ENCODE peak calls at places on chromosomes 5 and 9, in ten cellular contexts. T is esophagus squamous epithelium, Y is PC-3, D is fibroblast of the aortic adventitia, S is WTC11, G is endothelial cell, J is brain microvascular endothelial cell, L is mammary epithelial cell, C is endothelial cell of umbilical vein, V is lower leg skin. A is an unnamed sample.

GRCh38 chr5:120532835-120533234 is 68.7 kb downstream of the PRR16 start:
- DNase-seq in T (no peak), Y (no peak), D (no peak), S (peak; percentile 70), G (peak; percentile 53), J (no peak), L (no peak), C (no peak), V (no peak), A (no peak)

GRCh38 chr5:156331845-156332244 is 4.9 kb downstream of the SGCD start:
- DNase-seq in T (no peak), Y (no peak), D (no peak), S (no peak), G (no peak), J (no peak), L (no peak), C (no peak), V (no peak), A (no peak)

GRCh38 chr5:121797677-121798518 is 53.8 kb upstream of the FTMT start:
- DNase-seq in T (no peak), Y (no peak), D (no peak), S (no peak), G (no peak), J (no peak), L (peak; percentile 70), C (no peak), V (no peak), A (no peak)

GRCh38 chr5:160262665-160263064 is 33.4 kb downstream of the FABP6 start:
- DNase-seq in T (no peak), Y (no peak), D (peak; percentile 3), S (no peak), G (peak; percentile 34), J (peak; percentile 49), L (no peak), C (peak; percentile 78), V (no peak), A (no peak)

GRCh38 chr9:123322771-123323481 is 33.1 kb upstream of the CRB2 start:
- DNase-seq in T (no peak), Y (no peak), D (no peak), S (no peak), G (no peak), J (no peak), L (no peak), C (no peak), V (no peak), A (no peak)

GRCh38 chr5:59206132-59206581 is 623.3 kb downstream of the RAB3C start:
- DNase-seq in T (no peak), Y (peak; percentile 23), D (peak; percentile 60), S (no peak), G (no peak), J (peak; percentile 86), L (peak; percentile 46), C (peak; percentile 55), V (no peak), A (peak; percentile 81)

GRCh38 chr5:172437445-172438303 is 16.7 kb downstream of the SH3PXD2B start:
- DNase-seq in T (no peak), Y (peak; percentile 43), D (peak; percentile 82), S (no peak), G (no peak), J (peak; percentile 93), L (peak; percentile 72), C (peak; percentile 95), V (peak; percentile 95), A (peak; percentile 90)

GRCh38 chr9:131960311-131960710 is 119.4 kb downstream of the MED27 start:
- DNase-seq in T (no peak), Y (peak; percentile 47), D (no peak), S (no peak), G (no peak), J (no peak), L (peak; percentile 69), C (no peak), V (no peak), A (no peak)

GRCh38 chr5:98173334-98173733 is 600.1 kb upstream of the RGMB start:
- DNase-seq in T (no peak), Y (peak; percentile 67), D (peak; percentile 81), S (no peak), G (no peak), J (peak; percentile 47), L (peak; percentile 73), C (no peak), V (no peak), A (peak; percentile 58)

GRCh38 chr5:6489786-6490185 is 41.1 kb downstream of the UBE2QL1 start:
- DNase-seq in T (no peak), Y (no peak), D (no peak), S (no peak), G (no peak), J (no peak), L (no peak), C (no peak), V (peak; percentile 39), A (no peak)

GRCh38 chr5:151703227-151703626 is 16.5 kb upstream of the SPARC start:
- DNase-seq in T (no peak), Y (no peak), D (no peak), S (no peak), G (no peak), J (no peak), L (no peak), C (no peak), V (no peak), A (no peak)

GRCh38 chr5:106380736-106381135 is 1290.0 kb downstream of the EFNA5 start:
- DNase-seq in T (no peak), Y (peak; percentile 46), D (peak; percentile 41), S (no peak), G (no peak), J (peak; percentile 52), L (peak; percentile 74), C (peak; percentile 49), V (no peak), A (peak; percentile 80)

GRCh38 chr9:130521715-130522114 is 57.7 kb upstream of the FUBP3 start:
- DNase-seq in T (no peak), Y (no peak), D (no peak), S (no peak), G (no peak), J (no peak), L (no peak), C (no peak), V (no peak), A (no peak)

GRCh38 chr9:21153688-21154608 is 12.3 kb upstream of the IFNW1 start:
- DNase-seq in T (no peak), Y (peak; percentile 32), D (peak; percentile 21), S (no peak), G (peak; percentile 15), J (peak; percentile 64), L (peak; percentile 35), C (peak; percentile 58), V (no peak), A (peak; percentile 59)

GRCh38 chr9:130885422-130886375 is 10.9 kb downstream of the QRFP start:
- DNase-seq in T (no peak), Y (no peak), D (no peak), S (no peak), G (no peak), J (no peak), L (peak; percentile 65), C (no peak), V (no peak), A (no peak)

GRCh38 chr5:84274585-84275468 is 109.9 kb downstream of the EDIL3 start:
- DNase-seq in T (no peak), Y (peak; percentile 60), D (peak; percentile 66), S (peak; percentile 51), G (peak; percentile 45), J (peak; percentile 40), L (peak; percentile 14), C (peak; percentile 61), V (no peak), A (peak; percentile 47)

GRCh38 chr9:127121628-127122175 is 733 bp downstream of the ANGPTL2 start:
- DNase-seq in T (no peak), Y (no peak), D (peak; percentile 38), S (no peak), G (no peak), J (no peak), L (no peak), C (no peak), V (peak; percentile 86), A (peak; percentile 17)

GRCh38 chr5:78362220-78362619 is 1.8 kb downstream of the SCAMP1 start:
- DNase-seq in T (no peak), Y (no peak), D (no peak), S (no peak), G (no peak), J (no peak), L (no peak), C (peak; percentile 12), V (no peak), A (no peak)

GRCh38 chr5:78345485-78345884 is 14.9 kb upstream of the SCAMP1 start:
- DNase-seq in T (no peak), Y (no peak), D (peak; percentile 45), S (no peak), G (no peak), J (peak; percentile 49), L (peak; percentile 52), C (peak; percentile 19), V (no peak), A (peak; percentile 46)

GRCh38 chr5:60843693-60844428 is at the start of gene ELOVL7:
- DNase-seq in T (no peak), Y (peak; percentile 35), D (no peak), S (peak; percentile 93), G (peak; percentile 64), J (no peak), L (peak; percentile 79), C (peak; percentile 14), V (no peak), A (peak; percentile 5)
- TF ChIP-seq CTCF in T (no peak), Y (no peak), D (peak; percentile 28), S (no peak), G (no peak), J (peak; percentile 12), L (peak; percentile 60), C (no peak), V (no peak), A (peak; percentile 39)

GRCh38 chr5:140882591-140882899 is 621 bp downstream of the PCDHA13 start:
- DNase-seq in T (no peak), Y (peak; percentile 81), D (no peak), S (peak; percentile 69), G (peak; percentile 54), J (no peak), L (peak; percentile 49), C (no peak), V (no peak), A (no peak)
- TF ChIP-seq CTCF in T (no peak), Y (peak; percentile 59), D (no peak), S (peak; percentile 21), G (peak; percentile 39), J (no peak), L (peak; percentile 40), C (no peak), V (no peak), A (no peak)

GRCh38 chr5:154940772-154941620 is at the start of gene MRPL22:
- DNase-seq in T (peak; percentile 59), Y (peak; percentile 89), D (peak; percentile 96), S (peak; percentile 92), G (peak; percentile 92), J (peak; percentile 95), L (peak; percentile 91), C (peak; percentile 95), V (peak; percentile 98), A (peak; percentile 94)
- TF ChIP-seq CTCF in T (no peak), Y (no peak), D (no peak), S (no peak), G (no peak), J (no peak), L (no peak), C (no peak), V (no peak), A (no peak)

DNA sequence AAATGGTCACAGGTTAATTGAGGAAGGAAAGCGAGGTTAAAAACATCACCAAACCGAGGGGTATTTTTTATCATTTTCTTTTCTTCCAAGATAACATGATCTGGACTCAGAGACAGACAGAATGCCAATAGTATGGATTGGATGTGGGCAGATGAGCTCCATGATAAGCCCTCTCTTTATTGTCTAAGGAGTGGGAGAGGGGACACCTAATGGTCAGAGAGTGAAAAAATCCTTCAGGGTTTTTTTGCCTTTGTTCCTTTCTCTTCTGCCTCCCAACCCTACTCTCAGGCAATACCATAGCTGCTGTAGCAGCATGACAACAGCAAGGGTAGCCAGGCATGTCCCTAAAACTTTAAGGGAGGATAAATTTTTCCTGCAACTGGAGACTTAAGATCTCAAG is 94.7 kb downstream of the DIRAS2 start:
- DNase-seq in T (no peak), Y (peak; percentile 5), D (no peak), S (no peak), G (no peak), J (no peak), L (peak; percentile 3), C (no peak), V (no peak), A (no peak)
- TF ChIP-seq CTCF in T (no peak), Y (peak; percentile 24), D (no peak), S (no peak), G (no peak), J (no peak), L (peak; percentile 34), C (no peak), V (no peak), A (peak; percentile 13)

A was measured in astrocyte of the spinal cord.